ENCODE peak calls at places on chromosomes 5 and 9, in four cellular contexts. V, T, A and N are unnamed samples.

GRCh38 chr9:77839459-77840140 is 191.5 kb upstream of the GNA14 start:
- DNase-seq in A (no peak), V (peak), T (no peak), N (no peak)

GRCh38 chr5:147310059-147310704 is 75.4 kb downstream of the STK32A start:
- DNase-seq in T (no peak), A (no peak), V (no peak), N (no peak)

GRCh38 chr9:68690088-68690487 is 15.0 kb upstream of the PIP5K1B start:
- DNase-seq in A (no peak), V (no peak), T (peak), N (no peak)

GRCh38 chr5:53113947-53114346 is 4.4 kb upstream of the MOCS2 start:
- DNase-seq in V (no peak), A (no peak), T (no peak), N (no peak)

GRCh38 chr5:52725065-52725746 is 62.5 kb upstream of the ITGA1 start:
- DNase-seq in V (peak), A (no peak), T (no peak), N (no peak)

GRCh38 chr5:32760091-32760509 is 49.0 kb downstream of the NPR3 start:
- DNase-seq in V (peak), T (no peak), A (no peak), N (no peak)

GRCh38 chr9:128048663-128049062 is 18.5 kb downstream of the NAIF1 start:
- DNase-seq in A (peak), V (no peak), T (no peak), N (no peak)

GRCh38 chr9:130997925-130998595 is 10.9 kb upstream of the LAMC3 start:
- DNase-seq in V (peak), T (peak), A (peak), N (no peak)

GRCh38 chr5:148962761-148963324 is 100.0 kb downstream of the SH3TC2 start:
- DNase-seq in T (no peak), V (no peak), A (no peak), N (no peak)

GRCh38 chr9:3992924-3993323 is 306.9 kb downstream of the GLIS3 start:
- DNase-seq in V (no peak), A (no peak), T (no peak), N (no peak)

GRCh38 chr5:110873773-110874437 is 135.1 kb downstream of the SLC25A46 start:
- DNase-seq in T (no peak), A (no peak), V (no peak), N (no peak)

GRCh38 chr5:171162602-171163001 is 146.4 kb upstream of the TLX3 start:
- DNase-seq in V (no peak), A (peak), T (peak), N (no peak)

DNA sequence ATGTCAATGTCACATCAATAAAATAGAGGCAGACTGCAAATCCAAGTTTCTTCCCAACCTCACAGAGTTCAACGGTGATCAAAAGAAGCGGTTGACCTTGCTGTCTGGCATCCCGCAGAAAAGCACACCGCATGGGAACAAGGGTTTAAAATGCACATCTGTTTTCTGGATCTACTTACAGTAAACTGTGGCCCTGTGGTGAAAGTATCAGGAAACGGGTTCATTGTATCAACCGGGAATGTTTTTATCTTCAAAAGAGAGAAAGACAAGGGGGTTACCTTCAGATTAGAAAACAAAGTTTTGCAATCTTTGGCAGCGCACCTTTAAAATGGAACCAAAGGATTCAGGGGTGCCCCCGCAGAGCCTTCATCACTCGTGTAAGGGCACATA is 15.5 kb upstream of the FRRS1L start:
- DNase-seq in V (peak), A (no peak), T (no peak), N (no peak)
- TF ChIP-seq TCF7 in V (peak), A (no peak), T (no peak), N (no peak)

DNA sequence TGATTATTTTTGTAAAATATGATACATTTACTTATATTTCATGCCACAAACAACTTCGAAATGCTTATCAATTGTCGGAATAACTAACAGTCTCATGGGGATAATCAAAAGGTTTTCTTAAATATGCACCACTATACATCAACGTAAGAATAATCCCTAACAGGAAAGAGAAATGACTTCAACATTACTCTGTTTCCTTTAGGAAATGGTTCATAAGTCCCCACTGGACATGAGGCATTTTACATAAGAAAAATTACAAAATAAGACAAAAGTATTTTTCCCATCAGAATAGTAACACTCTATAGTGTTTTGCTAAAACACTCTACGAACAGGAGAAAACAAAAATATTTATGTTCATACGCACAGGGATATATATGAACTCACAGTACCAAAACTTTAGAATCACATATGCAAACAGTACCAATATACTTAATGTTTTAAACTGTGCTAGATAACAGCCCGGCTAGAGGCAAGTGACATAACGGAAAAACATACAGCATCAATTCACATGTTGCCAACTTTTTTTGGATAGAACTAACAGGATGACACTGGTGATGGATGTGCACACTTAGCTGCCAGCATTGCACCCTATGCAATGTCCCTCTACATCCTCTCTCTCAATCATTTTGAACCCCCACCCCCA is 120.5 kb downstream of the NFIB start:
- DNase-seq in V (no peak), T (no peak), A (no peak), N (no peak)
- TF ChIP-seq TCF7 in V (no peak), T (no peak), A (no peak), N (no peak)

DNA sequence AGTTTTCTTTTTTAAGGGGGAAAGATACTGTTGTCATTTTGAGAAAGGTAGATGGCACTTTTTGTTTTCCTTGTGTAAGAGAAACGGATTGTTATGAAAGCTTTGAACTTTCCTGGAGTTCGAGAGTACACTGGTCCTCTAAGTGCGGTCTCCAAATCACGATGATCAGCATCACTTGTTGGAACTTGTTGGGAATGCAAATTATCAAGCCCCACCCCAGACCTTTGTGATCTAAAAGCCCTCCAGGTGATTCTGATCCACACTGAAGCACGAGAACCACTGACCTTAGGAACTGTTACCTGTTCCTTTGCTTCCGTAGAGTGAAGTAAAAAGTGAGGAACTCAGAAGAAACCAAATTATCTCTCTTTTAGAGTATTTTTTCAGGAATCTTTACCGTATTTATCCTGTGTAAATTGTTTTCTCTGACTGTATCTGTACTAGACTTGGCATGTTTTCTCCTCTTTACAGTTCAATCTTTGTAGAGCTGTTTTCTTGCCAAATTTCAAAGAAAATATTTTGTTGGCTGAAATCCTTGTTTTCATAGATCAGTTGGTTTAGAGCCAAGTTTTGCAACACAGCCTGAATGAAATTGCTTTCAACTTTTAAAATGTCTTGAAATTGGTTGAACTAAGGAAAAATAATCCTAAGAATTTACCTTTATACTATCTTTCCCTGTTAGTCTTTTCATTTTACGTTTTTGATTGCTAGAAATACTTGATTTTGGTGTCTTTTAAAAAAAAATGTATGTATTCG is 4.0 kb downstream of the MAT2B start:
- DNase-seq in V (peak), A (no peak), T (no peak), N (no peak)
- TF ChIP-seq TCF7 in V (no peak), A (no peak), T (no peak), N (no peak)

DNA sequence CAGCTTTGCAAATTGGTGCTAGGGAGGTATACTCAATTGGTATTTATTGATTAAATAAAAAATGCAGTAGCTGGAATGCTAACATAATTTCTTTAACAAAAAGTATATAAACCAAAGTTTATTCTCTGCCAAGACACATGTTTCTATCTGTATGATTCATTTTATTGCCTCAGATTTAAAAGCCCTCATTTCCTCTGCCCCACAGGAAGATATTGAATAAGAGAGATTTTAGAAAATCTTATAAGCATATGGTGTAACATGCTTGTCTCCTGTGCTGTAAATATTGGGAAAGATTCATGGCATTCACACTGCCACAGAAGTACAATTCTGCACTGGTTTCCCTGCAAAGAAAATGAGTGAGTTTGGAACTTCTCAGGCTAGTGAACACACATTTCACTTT is 134.9 kb upstream of the FBXL7 start:
- DNase-seq in T (no peak), A (no peak), V (no peak), N (no peak)
- TF ChIP-seq TCF7 in T (no peak), A (no peak), V (no peak), N (no peak)

GRCh38 chr5:55364537-55365055 is 56.8 kb downstream of the MTREX start:
- DNase-seq in T (no peak), A (no peak), V (no peak), N (peak)
- TF ChIP-seq TCF7 in T (no peak), A (no peak), V (no peak), N (no peak)

GRCh38 chr5:138246334-138246733 is 28.1 kb downstream of the GFRA3 start:
- DNase-seq in T (no peak), A (no peak), V (peak), N (no peak)
- TF ChIP-seq TCF7 in T (no peak), A (no peak), V (peak), N (no peak)

GRCh38 chr5:41843456-41844112 is 26.6 kb downstream of the OXCT1 start:
- DNase-seq in V (peak), T (peak), A (peak), N (no peak)
- TF ChIP-seq TCF7 in V (no peak), T (no peak), A (no peak), N (no peak)